ENCODE peak calls at places on chromosomes 6 and 20, in six cellular contexts. M is AG04450, T is adrenal gland, P is kidney, J is tibial nerve, E is fibroblast of the aortic adventitia. K is an unnamed sample.

GRCh38 chr6:118768904-118769325 is 117.5 kb upstream of the CEP85L start:
- DNase-seq in T (no peak), E (no peak), P (no peak), M (no peak), J (peak), K (no peak)

GRCh38 chr6:63764318-63764916 is 128.8 kb downstream of the PHF3 start:
- DNase-seq in M (peak), J (no peak), P (no peak), E (peak), T (no peak), K (peak)

GRCh38 chr6:3351105-3351676 is 92.4 kb downstream of the PSMG4 start:
- DNase-seq in T (no peak), E (no peak), M (no peak), P (no peak), J (no peak), K (no peak)

GRCh38 chr6:151130329-151130728 is 109.4 kb upstream of the AKAP12 start:
- DNase-seq in P (no peak), M (no peak), E (no peak), J (no peak), T (no peak), K (no peak)

GRCh38 chr20:16158090-16158975 is 414.9 kb downstream of the KIF16B start:
- DNase-seq in P (no peak), T (no peak), E (no peak), J (no peak), M (no peak), K (no peak)

GRCh38 chr20:40293740-40294139 is 395.3 kb downstream of the MAFB start:
- DNase-seq in J (peak), T (no peak), P (no peak), E (peak), M (no peak), K (no peak)

GRCh38 chr6:48826318-48826595 is 636.8 kb downstream of the MMUT start:
- DNase-seq in T (no peak), E (peak), P (no peak), M (no peak), J (no peak), K (no peak)

GRCh38 chr6:42410861-42411260 is 40.9 kb downstream of the TRERF1 start:
- DNase-seq in P (no peak), T (no peak), E (no peak), J (no peak), M (no peak), K (no peak)

GRCh38 chr20:21436186-21436585 is 38.9 kb upstream of the NKX2-4 start:
- DNase-seq in P (no peak), J (no peak), E (peak), T (no peak), M (no peak), K (peak)

GRCh38 chr20:57346477-57346876 is 4.6 kb upstream of the RAE1 start:
- DNase-seq in E (peak), J (peak), T (peak), M (peak), P (peak), K (peak)

GRCh38 chr6:143634486-143634885 is 43.3 kb upstream of the PHACTR2 start:
- DNase-seq in T (no peak), E (no peak), J (no peak), M (no peak), P (no peak), K (no peak)

GRCh38 chr6:111888928-111889696 is 15.9 kb upstream of the FYN start:
- DNase-seq in J (no peak), M (no peak), T (peak), P (peak), E (peak), K (no peak)

GRCh38 chr6:134434019-134434949 is 116.4 kb upstream of the SGK1 start:
- DNase-seq in J (no peak), M (no peak), P (no peak), T (no peak), E (no peak), K (no peak)

GRCh38 chr6:4008324-4009047 is 70.5 kb downstream of the FAM217A start:
- DNase-seq in M (peak), P (no peak), J (no peak), T (no peak), E (peak), K (peak)

GRCh38 chr20:34771680-34772081 is 53.8 kb downstream of the NCOA6 start:
- DNase-seq in E (no peak), P (no peak), T (no peak), M (no peak), J (no peak), K (peak)

GRCh38 chr6:141413196-141413595 is 719.5 kb upstream of the GJE1 start:
- DNase-seq in M (no peak), T (no peak), J (no peak), E (peak), P (no peak), K (peak)

GRCh38 chr6:77015350-77015749 is 447.9 kb downstream of the HTR1B start:
- DNase-seq in J (no peak), E (peak), M (no peak), P (no peak), T (no peak), K (peak)

GRCh38 chr20:4613184-4613583 is 108.5 kb upstream of the PRND start:
- DNase-seq in E (peak), M (no peak), T (no peak), P (no peak), J (no peak), K (no peak)

GRCh38 chr6:32153252-32153834 is 598 bp upstream of the PPT2 start:
- DNase-seq in J (no peak), E (peak), P (peak), T (peak), M (no peak), K (no peak)

GRCh38 chr20:41889871-41890224 is 271.7 kb upstream of the CHD6 start:
- DNase-seq in T (no peak), E (no peak), P (no peak), J (no peak), M (no peak), K (no peak)

GRCh38 chr20:17511401-17511800 is 19.8 kb downstream of the BFSP1 start:
- DNase-seq in P (no peak), M (no peak), T (no peak), J (no peak), E (no peak), K (no peak)

GRCh38 chr6:20559924-20560551 is 25.8 kb downstream of the CDKAL1 start:
- DNase-seq in M (no peak), E (peak), P (no peak), T (no peak), J (no peak), K (peak)

GRCh38 chr6:30895343-30895742 is 11.0 kb downstream of the DDR1 start:
- DNase-seq in P (peak), J (no peak), T (no peak), E (no peak), M (no peak), K (no peak)

GRCh38 chr6:30894935-30895334 is 10.6 kb downstream of the DDR1 start:
- DNase-seq in P (no peak), J (no peak), T (no peak), M (no peak), E (no peak), K (no peak)

GRCh38 chr6:30896541-30896940 is 11.5 kb upstream of the GTF2H4 start:
- DNase-seq in M (no peak), J (no peak), E (no peak), T (no peak), P (no peak), K (no peak)

GRCh38 chr6:30898750-30899360 is 9.2 kb upstream of the GTF2H4 start:
- DNase-seq in J (no peak), T (no peak), P (peak), M (no peak), E (no peak), K (no peak)

GRCh38 chr6:30897882-30898281 is 10.1 kb upstream of the GTF2H4 start:
- DNase-seq in E (no peak), J (no peak), M (no peak), T (no peak), P (no peak), K (no peak)
- TF ChIP-seq CTCF in E (no peak), J (no peak), M (no peak), T (no peak), P (no peak), K (no peak)

GRCh38 chr6:97812940-97813339 is 529.9 kb upstream of the MMS22L start:
- DNase-seq in P (no peak), E (no peak), J (no peak), M (no peak), T (no peak), K (no peak)
- H3K4me3 ChIP-seq in P (no peak), E (no peak), J (no peak), M (no peak), T (no peak), K (no peak)

GRCh38 chr6:45378324-45378926 is 691 bp upstream of the SUPT3H start:
- DNase-seq in T (no peak), M (peak), J (no peak), P (peak), E (no peak), K (no peak)

GRCh38 chr6:45375449-45375848 is 2.3 kb downstream of the SUPT3H start:
- DNase-seq in E (no peak), P (no peak), T (peak), J (no peak), M (no peak), K (peak)

GRCh38 chr6:45376310-45377040 is 1.3 kb downstream of the SUPT3H start:
- DNase-seq in J (no peak), E (peak), P (no peak), M (no peak), T (no peak), K (peak)

GRCh38 chr6:45377041-45377554 is 636 bp downstream of the SUPT3H start:
- DNase-seq in T (no peak), M (no peak), P (no peak), J (peak), E (peak), K (no peak)

DNA sequence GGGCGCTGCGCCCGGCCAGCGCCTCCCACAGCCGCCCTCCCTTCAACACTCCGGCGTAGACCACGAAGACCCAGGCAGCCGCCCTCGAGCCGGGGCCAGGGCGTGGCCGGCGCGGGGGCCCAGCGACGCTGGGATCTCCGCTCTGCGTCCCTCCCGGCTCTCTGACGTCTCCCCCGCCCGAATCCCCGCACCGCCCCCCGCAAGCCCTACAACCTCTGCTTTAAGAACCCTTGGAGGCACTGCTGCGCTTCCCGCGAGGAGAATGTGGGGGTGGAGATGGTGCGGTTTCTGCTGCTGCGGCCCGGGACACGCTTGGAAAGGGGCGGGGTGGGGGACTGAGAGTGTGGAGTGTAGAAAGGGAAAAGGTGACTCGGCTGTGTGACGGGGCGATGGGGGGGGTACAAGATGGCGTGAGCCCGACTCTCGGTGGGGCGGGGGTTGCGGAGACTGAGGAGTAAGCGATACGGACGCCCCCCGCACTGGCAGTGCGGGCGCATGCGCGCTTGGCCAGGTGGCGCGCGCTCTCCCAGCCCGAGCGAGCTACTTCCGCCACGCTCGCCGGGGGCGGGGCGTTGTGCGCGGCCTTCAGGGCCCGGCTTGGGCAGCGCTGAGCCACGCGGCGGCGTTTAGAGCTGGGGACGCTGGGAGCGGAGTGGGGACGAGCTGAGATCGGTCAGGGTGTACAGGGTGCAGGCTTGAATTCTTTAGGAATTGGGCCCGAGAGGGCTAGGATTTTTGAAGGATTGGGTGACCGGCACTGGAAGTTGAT is at the start of gene SUPT3H:
- DNase-seq in E (peak), T (peak), M (peak), P (peak), J (peak), K (peak)
- TF ChIP-seq CTCF in E (no peak), T (no peak), M (peak), P (no peak), J (peak), K (peak)

GRCh38 chr6:167314180-167314821 is 10.6 kb upstream of the TTLL2 start:
- DNase-seq in P (no peak), M (no peak), E (no peak), T (no peak), J (no peak), K (no peak)
- H3K4me3 ChIP-seq in P (no peak), M (no peak), E (no peak), T (no peak), J (no peak), K (no peak)

DNA sequence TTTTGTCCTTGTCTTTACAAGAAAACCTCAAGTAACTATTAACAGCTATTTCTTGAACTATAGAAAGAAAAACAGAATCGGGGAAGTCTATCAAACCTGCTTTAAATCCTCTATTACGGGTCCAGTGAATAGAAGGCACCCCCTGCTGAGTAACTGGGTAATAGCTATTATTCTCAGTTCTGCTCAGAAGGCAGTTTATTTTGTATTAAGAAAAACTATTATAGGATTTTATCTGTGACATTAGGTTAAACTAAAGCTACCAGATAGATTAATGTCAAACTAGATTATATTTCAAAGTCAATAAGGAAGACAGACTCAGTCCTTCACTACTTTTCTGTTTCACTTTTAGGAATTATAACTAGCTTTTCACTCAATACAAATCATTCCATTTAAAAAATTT is 93.7 kb downstream of the DST start:
- DNase-seq in T (no peak), P (no peak), M (no peak), E (peak), J (no peak), K (no peak)
- TF ChIP-seq CTCF in T (peak), P (peak), M (peak), E (peak), J (peak), K (peak)

GRCh38 chr6:30102701-30103629 is 9.9 kb downstream of the TRIM31 start:
- DNase-seq in P (peak), E (peak), T (peak), M (peak), J (peak), K (peak)

GRCh38 chr6:30100585-30101422 is 12.1 kb downstream of the TRIM31 start:
- DNase-seq in J (no peak), T (peak), P (peak), E (no peak), M (no peak), K (peak)

GRCh38 chr6:30101939-30102700 is 10.8 kb downstream of the TRIM31 start:
- DNase-seq in M (peak), T (peak), E (peak), J (peak), P (peak), K (peak)

GRCh38 chr6:30100154-30100553 is 12.7 kb downstream of the TRIM31 start:
- DNase-seq in J (no peak), E (no peak), M (no peak), T (no peak), P (no peak), K (no peak)

DNA sequence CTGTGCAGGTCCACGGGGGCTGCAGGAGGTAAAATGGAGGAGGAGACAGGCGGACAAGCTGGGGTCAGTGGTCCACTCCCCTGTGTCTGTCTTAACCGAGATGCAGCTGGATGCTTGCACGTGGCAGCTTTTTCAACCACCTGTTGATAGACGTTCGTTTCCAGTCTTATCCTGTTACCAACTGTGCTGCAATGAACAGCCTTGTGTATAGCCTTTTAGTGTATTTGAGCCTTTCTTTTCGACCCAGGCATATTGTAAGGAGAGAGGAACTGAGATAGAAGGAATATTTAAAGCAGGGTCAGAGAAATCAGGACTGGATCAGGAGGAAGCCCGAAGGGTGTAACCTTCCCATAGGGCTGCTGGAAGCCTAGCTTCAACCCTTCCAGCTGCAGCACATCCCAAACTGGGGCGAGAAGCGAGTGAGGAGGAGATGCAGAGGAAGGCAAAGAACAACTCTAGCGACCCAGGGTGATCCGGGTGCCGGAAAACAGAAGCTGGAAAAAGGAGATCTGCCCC is 11.4 kb downstream of the TRIM31 start:
- DNase-seq in E (no peak), M (no peak), P (no peak), T (no peak), J (no peak), K (no peak)
- H3K4me3 ChIP-seq in E (peak), M (peak), P (peak), T (no peak), J (peak), K (peak)

GRCh38 chr6:10421508-10422281 is 6.8 kb upstream of the TFAP2A start:
- DNase-seq in M (no peak), E (no peak), P (no peak), T (no peak), J (no peak), K (no peak)

GRCh38 chr6:10418361-10418861 is 3.5 kb upstream of the TFAP2A start:
- DNase-seq in P (no peak), M (no peak), E (no peak), T (no peak), J (no peak), K (no peak)

GRCh38 chr6:10418862-10419748 is 4.2 kb upstream of the TFAP2A start:
- DNase-seq in P (peak), E (no peak), M (no peak), T (no peak), J (no peak), K (no peak)

GRCh38 chr6:10420546-10421507 is 6.0 kb upstream of the TFAP2A start:
- DNase-seq in J (no peak), E (no peak), P (no peak), M (no peak), T (no peak), K (no peak)

DNA sequence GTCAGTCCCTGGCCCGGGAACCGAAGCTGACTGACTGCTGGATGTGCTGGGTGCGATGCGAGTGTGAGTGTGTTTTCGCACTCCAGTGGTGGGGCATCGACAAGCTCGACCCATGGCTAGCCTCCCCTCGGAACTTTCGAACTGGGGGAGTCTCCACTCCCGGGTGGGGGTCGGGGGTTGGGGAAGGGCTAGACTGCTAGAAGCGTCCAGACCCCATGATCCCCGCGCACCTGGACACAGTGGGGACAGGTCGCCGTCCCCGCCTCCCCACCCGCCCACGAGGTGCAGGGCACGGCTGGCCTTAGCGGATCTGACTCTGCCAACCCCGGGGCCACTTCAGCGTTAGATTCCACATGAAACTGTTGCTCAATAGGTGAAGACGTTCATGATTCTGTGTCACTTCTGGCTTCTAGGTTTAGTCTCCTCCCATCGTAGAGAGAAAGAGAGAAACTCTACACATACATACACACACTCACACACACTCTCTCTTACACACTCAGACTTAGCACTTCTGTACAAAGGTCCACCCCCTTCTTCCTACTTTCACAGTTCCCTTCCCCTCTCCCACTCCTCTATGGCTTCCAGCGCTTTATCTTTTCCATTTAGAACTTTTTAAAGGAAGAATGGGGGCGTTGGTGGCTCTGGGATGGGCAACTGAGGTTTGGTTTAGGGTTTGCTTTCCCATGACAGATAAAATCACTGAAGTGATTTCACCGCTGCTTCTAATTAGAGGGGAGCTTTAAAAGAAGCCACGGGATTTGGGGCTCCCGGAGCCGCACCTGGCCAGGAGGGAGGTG is 5.1 kb upstream of the TFAP2A start:
- DNase-seq in P (no peak), E (no peak), M (no peak), T (no peak), J (no peak), K (peak)
- TF ChIP-seq CTCF in P (no peak), E (no peak), M (no peak), T (no peak), J (no peak), K (no peak)

DNA sequence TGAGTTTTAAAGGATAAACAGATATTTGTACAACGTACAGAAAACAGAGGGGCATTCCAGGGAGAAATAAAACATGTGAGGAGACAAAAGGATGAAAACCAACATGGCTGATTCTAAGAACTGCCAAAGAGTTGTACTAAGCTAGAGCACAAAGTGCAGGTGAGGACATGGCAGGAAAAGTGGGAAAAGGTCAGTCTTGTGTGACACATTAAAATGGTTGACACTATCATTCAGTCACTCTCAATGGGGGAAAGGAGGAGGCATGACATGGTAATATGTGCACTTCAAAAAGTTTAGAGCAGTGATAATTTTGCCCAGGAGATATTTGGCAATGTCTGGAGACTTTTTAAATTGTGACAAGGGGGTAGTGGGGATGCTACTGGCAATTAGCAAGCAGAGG is 21.8 kb downstream of the PHIP start:
- DNase-seq in J (no peak), T (no peak), P (no peak), M (no peak), E (no peak), K (no peak)
- H3K4me3 ChIP-seq in J (no peak), T (no peak), P (no peak), M (no peak), E (no peak), K (no peak)